ENCODE peak calls at places on chromosomes 3 and 15, in five cellular contexts. One of them, this sample, is unnamed.

GRCh38 chr3:177894021-177894690 is 642.1 kb upstream of the KCNMB2 start:
- DNase-seq in spleen: no peak
- DNase-seq in endothelial cell: no peak
- DNase-seq in LHCN-M2: peak; percentile 55
- DNase-seq in dorsolateral prefrontal cortex: no peak
- DNase-seq in this sample: no peak

GRCh38 chr3:52317601-52318000 is 1.5 kb downstream of the DNAH1 start:
- DNase-seq in endothelial cell: peak; percentile 68
- DNase-seq in dorsolateral prefrontal cortex: no peak
- DNase-seq in LHCN-M2: no peak
- DNase-seq in spleen: peak; percentile 92
- DNase-seq in this sample: no peak

GRCh38 chr3:47912006-47912504 is 104.2 kb downstream of the MAP4 start:
- DNase-seq in dorsolateral prefrontal cortex: no peak
- DNase-seq in spleen: no peak
- DNase-seq in LHCN-M2: peak; percentile 26
- DNase-seq in endothelial cell: no peak
- DNase-seq in this sample: no peak

GRCh38 chr15:83319771-83320170 is 35.3 kb upstream of the BNC1 start:
- DNase-seq in dorsolateral prefrontal cortex: no peak
- DNase-seq in endothelial cell: no peak
- DNase-seq in LHCN-M2: no peak
- DNase-seq in spleen: no peak
- DNase-seq in this sample: no peak

GRCh38 chr3:89613241-89613640 is 505.8 kb downstream of the EPHA3 start:
- DNase-seq in LHCN-M2: peak; percentile 3
- DNase-seq in spleen: no peak
- DNase-seq in endothelial cell: no peak
- DNase-seq in dorsolateral prefrontal cortex: no peak
- DNase-seq in this sample: no peak

GRCh38 chr3:14152233-14152962 is 26.0 kb downstream of the XPC start:
- DNase-seq in LHCN-M2: no peak
- DNase-seq in endothelial cell: no peak
- DNase-seq in spleen: no peak
- DNase-seq in dorsolateral prefrontal cortex: no peak
- DNase-seq in this sample: no peak

GRCh38 chr3:140850210-140850955 is 91.3 kb upstream of the SLC25A36 start:
- DNase-seq in LHCN-M2: peak; percentile 75
- DNase-seq in spleen: no peak
- DNase-seq in endothelial cell: no peak
- DNase-seq in dorsolateral prefrontal cortex: no peak
- DNase-seq in this sample: no peak

GRCh38 chr3:123667784-123668183 is 82.9 kb upstream of the HACD2 start:
- DNase-seq in endothelial cell: no peak
- DNase-seq in dorsolateral prefrontal cortex: no peak
- DNase-seq in spleen: no peak
- DNase-seq in LHCN-M2: no peak
- DNase-seq in this sample: no peak

GRCh38 chr3:77256584-77257488 is 216.9 kb downstream of the ROBO2 start:
- DNase-seq in endothelial cell: no peak
- DNase-seq in spleen: no peak
- DNase-seq in dorsolateral prefrontal cortex: no peak
- DNase-seq in LHCN-M2: no peak
- DNase-seq in this sample: no peak